ENCODE peak calls at places on chromosomes 16 and 17, in eight cellular contexts. N, H, I, U, Z, E, S and G are unnamed samples.

GRCh38 chr16:88810166-88810867 is 1.4 kb downstream of the APRT start:
- DNase-seq in H (no peak), I (no peak), N (no peak), Z (peak; percentile 67), E (no peak), S (no peak), U (no peak), G (peak; percentile 72)

GRCh38 chr16:80852261-80852872 is 48.0 kb upstream of the CDYL2 start:
- DNase-seq in U (peak; percentile 13), S (peak; percentile 24), N (no peak), H (no peak), E (no peak), I (peak; percentile 49), Z (peak; percentile 18), G (peak; percentile 46)

GRCh38 chr17:69187294-69187693 is 41.3 kb downstream of the ABCA10 start:
- DNase-seq in U (no peak), E (no peak), S (no peak), H (no peak), I (no peak), Z (no peak), N (no peak), G (no peak)

GRCh38 chr17:9676742-9677387 is 31.5 kb downstream of the USP43 start:
- DNase-seq in S (no peak), N (no peak), E (no peak), H (no peak), I (no peak), Z (peak; percentile 2), U (peak; percentile 87), G (peak; percentile 56)

GRCh38 chr16:11312718-11313492 is 31.8 kb upstream of the PRM1 start:
- DNase-seq in E (no peak), U (peak; percentile 66), Z (no peak), H (no peak), S (peak; percentile 47), N (no peak), I (peak; percentile 52), G (peak; percentile 42)

GRCh38 chr17:41784207-41784744 is 2.2 kb downstream of the JUP start:
- DNase-seq in Z (no peak), U (peak; percentile 85), I (peak; percentile 83), N (no peak), S (peak; percentile 32), H (no peak), E (no peak), G (no peak)

GRCh38 chr16:47574091-47575054 is 113.2 kb downstream of the PHKB start:
- DNase-seq in I (peak; percentile 50), Z (peak; percentile 17), N (no peak), U (peak; percentile 82), E (no peak), S (peak; percentile 48), H (no peak), G (peak; percentile 67)

GRCh38 chr16:2190659-2191445 is 5.6 kb downstream of the CASKIN1 start:
- DNase-seq in E (no peak), I (no peak), Z (no peak), U (no peak), N (no peak), S (no peak), H (no peak), G (no peak)

GRCh38 chr16:1787322-1788094 is 4.7 kb downstream of the NUBP2 start:
- DNase-seq in E (no peak), S (no peak), I (no peak), N (no peak), Z (no peak), U (peak; percentile 1), H (no peak), G (peak; percentile 8)